ENCODE peak calls at places on chromosomes 4 and X, in four cellular contexts. One of them, this sample, is unnamed.
A peak's percentile ranks its signal among the peaks of the same experiment; 100 is the strongest.

GRCh38 chr4:187608001-187608421 is 387.6 kb upstream of the ZFP42 start:
- DNase-seq in left lung: no peak
- DNase-seq in OCI-LY7: no peak
- DNase-seq in lung: no peak
- DNase-seq in this sample: no peak

GRCh38 chrX:149759824-149760223 is 14.0 kb upstream of the HSFX1 start:
- DNase-seq in left lung: no peak
- DNase-seq in lung: no peak
- DNase-seq in OCI-LY7: no peak
- DNase-seq in this sample: no peak

GRCh38 chrX:46279214-46279924 is 265.9 kb downstream of the ZNF674 start:
- DNase-seq in left lung: no peak
- DNase-seq in OCI-LY7: no peak
- DNase-seq in lung: no peak
- DNase-seq in this sample: no peak

GRCh38 chr4:65046496-65047101 is 623.7 kb downstream of the EPHA5 start:
- DNase-seq in OCI-LY7: no peak
- DNase-seq in left lung: no peak
- DNase-seq in lung: no peak
- DNase-seq in this sample: no peak

GRCh38 chrX:49919617-49920016 is 2.8 kb upstream of the CLCN5 start:
- DNase-seq in lung: peak; percentile 33
- DNase-seq in left lung: peak; percentile 35
- DNase-seq in OCI-LY7: peak; percentile 27
- DNase-seq in this sample: peak; percentile 61

GRCh38 chr4:53450773-53451172 is 73.3 kb downstream of the FIP1L1 start:
- DNase-seq in left lung: no peak
- DNase-seq in OCI-LY7: no peak
- DNase-seq in lung: no peak
- DNase-seq in this sample: no peak

GRCh38 chrX:116181300-116181699 is 10.8 kb downstream of the AGTR2 start:
- DNase-seq in lung: no peak
- DNase-seq in OCI-LY7: no peak
- DNase-seq in left lung: no peak
- DNase-seq in this sample: no peak

GRCh38 chrX:68685722-68686683 is 38.5 kb downstream of the STARD8 start:
- DNase-seq in left lung: peak; percentile 63
- DNase-seq in OCI-LY7: no peak
- DNase-seq in lung: peak; percentile 64
- DNase-seq in this sample: no peak

DNA sequence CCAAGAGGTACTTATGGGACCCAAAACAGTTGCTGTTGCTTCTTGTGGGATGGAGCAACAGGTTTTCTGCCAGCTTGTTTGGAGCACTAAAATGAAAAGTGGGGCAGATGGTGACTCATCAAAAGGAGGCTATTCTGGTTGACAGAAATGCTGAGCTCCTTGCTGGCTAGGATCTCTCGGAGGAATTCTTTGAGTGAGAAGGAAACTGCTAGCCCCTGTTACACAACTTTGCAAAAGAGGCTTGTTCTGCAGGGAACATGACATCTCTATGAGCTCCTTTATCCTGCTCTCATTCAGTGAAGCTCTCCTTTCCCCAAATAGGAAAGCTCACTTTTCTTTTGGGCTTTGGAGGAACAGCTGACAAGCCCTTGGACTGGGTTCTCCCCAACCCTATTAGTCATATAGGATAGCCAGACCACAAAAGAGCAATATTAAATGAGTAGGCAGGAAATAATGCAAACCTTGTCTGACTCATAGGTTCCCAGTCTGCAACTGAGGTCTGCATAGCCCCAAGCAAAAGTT is 108.3 kb downstream of the CDS1 start:
- DNase-seq in OCI-LY7: no peak
- DNase-seq in lung: peak; percentile 38
- DNase-seq in left lung: no peak
- DNase-seq in this sample: no peak
- H3K27ac ChIP-seq in OCI-LY7: no peak overlapping the region
- H3K27ac ChIP-seq in lung: no peak overlapping the region
- H3K27ac ChIP-seq in left lung: peak overlapping the region; percentile 67
- H3K27ac ChIP-seq in this sample: no peak overlapping the region

DNA sequence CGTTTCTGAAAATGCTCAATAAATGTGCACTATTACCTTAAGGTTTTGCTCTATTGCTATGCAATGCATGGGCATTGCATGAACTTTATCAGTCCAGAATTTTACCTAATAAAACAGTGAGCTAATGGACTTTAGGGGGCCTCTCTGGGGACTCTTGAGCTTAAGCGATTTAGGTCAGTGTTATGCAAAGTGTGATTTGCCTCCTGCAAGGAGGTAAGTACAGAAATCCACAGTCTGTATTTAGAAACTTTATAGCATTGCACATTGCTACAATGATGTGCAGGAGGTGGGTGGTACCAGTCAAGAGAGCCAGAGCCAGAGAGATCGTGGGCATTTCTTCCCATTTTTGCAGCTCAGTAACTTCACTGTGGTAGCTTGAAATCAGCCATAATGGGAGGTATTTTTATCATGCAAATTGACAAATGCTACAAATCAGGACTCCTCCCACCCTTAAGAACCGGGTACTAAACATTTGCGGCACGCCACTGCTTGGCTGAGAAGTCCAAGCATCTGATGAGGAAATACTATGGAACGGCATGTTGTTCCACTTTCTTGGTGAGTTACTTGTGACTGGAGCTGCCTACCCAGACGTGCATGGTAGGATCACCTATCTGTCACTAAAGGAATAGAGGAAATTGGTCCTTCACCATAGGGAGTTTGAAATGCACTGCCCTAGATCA is 174.6 kb upstream of the PGRMC2 start:
- DNase-seq in lung: no peak
- DNase-seq in OCI-LY7: no peak
- DNase-seq in left lung: no peak
- DNase-seq in this sample: no peak
- H3K4me3 ChIP-seq in lung: no peak overlapping the region
- H3K4me3 ChIP-seq in OCI-LY7: no peak overlapping the region
- H3K4me3 ChIP-seq in left lung: no peak overlapping the region
- H3K4me3 ChIP-seq in this sample: no peak overlapping the region

DNA sequence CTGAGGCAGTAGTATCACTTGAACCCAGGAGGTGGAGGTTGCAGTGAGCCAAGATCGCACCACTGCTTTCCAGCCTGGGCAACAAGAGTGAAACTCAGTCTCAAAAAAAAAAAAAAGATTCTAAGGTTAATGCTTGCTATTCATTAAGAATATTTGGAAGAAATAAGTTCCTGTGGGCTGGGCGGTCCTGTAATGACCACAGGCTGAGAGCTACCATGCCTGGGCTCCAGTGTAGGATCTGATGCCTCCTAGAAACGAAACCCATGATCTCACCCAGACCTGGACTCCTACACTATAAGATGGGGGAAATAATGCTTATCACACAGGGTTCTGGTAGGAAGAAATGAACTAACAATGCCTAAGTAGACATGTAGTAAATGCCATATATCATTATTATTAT is 17.8 kb downstream of the TMEM192 start:
- DNase-seq in OCI-LY7: no peak
- DNase-seq in left lung: no peak
- DNase-seq in lung: no peak
- DNase-seq in this sample: no peak
- H3K9me3 ChIP-seq in OCI-LY7: no peaks in the 10 kb centered on the region
- H3K9me3 ChIP-seq in left lung: no peaks in the 10 kb centered on the region
- H3K9me3 ChIP-seq in lung: no peaks in the 10 kb centered on the region
- H3K9me3 ChIP-seq in this sample: no peaks in the 10 kb centered on the region

GRCh38 chr4:77040856-77041576 is 34.8 kb downstream of the CCNI start:
- DNase-seq in left lung: no peak
- DNase-seq in OCI-LY7: peak; percentile 8
- DNase-seq in lung: no peak
- DNase-seq in this sample: no peak
- H3K27ac ChIP-seq in left lung: peak overlapping the region; percentile 42
- H3K27ac ChIP-seq in OCI-LY7: no peak overlapping the region
- H3K27ac ChIP-seq in lung: no peak overlapping the region
- H3K27ac ChIP-seq in this sample: no peak overlapping the region

GRCh38 chr4:88102029-88102428 is 56.4 kb downstream of the ABCG2 start:
- DNase-seq in OCI-LY7: no peak
- DNase-seq in lung: no peak
- DNase-seq in left lung: no peak
- DNase-seq in this sample: no peak
- H3K4me3 ChIP-seq in OCI-LY7: no peak overlapping the region
- H3K4me3 ChIP-seq in lung: no peak overlapping the region
- H3K4me3 ChIP-seq in left lung: no peak overlapping the region
- H3K4me3 ChIP-seq in this sample: no peak overlapping the region

GRCh38 chr4:4990329-4990728 is 28.9 kb downstream of the CYTL1 start:
- DNase-seq in left lung: no peak
- DNase-seq in lung: no peak
- DNase-seq in OCI-LY7: no peak
- DNase-seq in this sample: no peak

GRCh38 chr4:4990857-4991540 is 28.3 kb downstream of the CYTL1 start:
- DNase-seq in left lung: peak; percentile 69
- DNase-seq in lung: peak; percentile 57
- DNase-seq in OCI-LY7: no peak
- DNase-seq in this sample: peak; percentile 94

GRCh38 chr4:4986856-4987255 is 32.4 kb downstream of the CYTL1 start:
- DNase-seq in lung: no peak
- DNase-seq in left lung: no peak
- DNase-seq in OCI-LY7: no peak
- DNase-seq in this sample: no peak

GRCh38 chr4:4987656-4988055 is 31.6 kb downstream of the CYTL1 start:
- DNase-seq in lung: no peak
- DNase-seq in left lung: no peak
- DNase-seq in OCI-LY7: no peak
- DNase-seq in this sample: no peak

GRCh38 chr4:4989083-4989622 is 30.1 kb downstream of the CYTL1 start:
- DNase-seq in OCI-LY7: no peak
- DNase-seq in lung: no peak
- DNase-seq in left lung: no peak
- DNase-seq in this sample: no peak
- H3K9me3 ChIP-seq in OCI-LY7: no peaks in the 10 kb centered on the region
- H3K9me3 ChIP-seq in lung: no peaks in the 10 kb centered on the region
- H3K9me3 ChIP-seq in left lung: no peaks in the 10 kb centered on the region
- H3K9me3 ChIP-seq in this sample: no peaks in the 10 kb centered on the region

GRCh38 chr4:94960703-94961102 is 202.9 kb downstream of the BMPR1B start:
- DNase-seq in left lung: no peak
- DNase-seq in lung: no peak
- DNase-seq in OCI-LY7: no peak
- DNase-seq in this sample: no peak
- H3K27ac ChIP-seq in left lung: no peak overlapping the region
- H3K27ac ChIP-seq in lung: no peak overlapping the region
- H3K27ac ChIP-seq in OCI-LY7: no peak overlapping the region
- H3K27ac ChIP-seq in this sample: no peak overlapping the region

GRCh38 chr4:25654031-25654970 is 1.4 kb upstream of the SLC34A2 start:
- DNase-seq in left lung: no peak
- DNase-seq in lung: peak; percentile 62
- DNase-seq in OCI-LY7: no peak
- DNase-seq in this sample: no peak
- H3K4me3 ChIP-seq in left lung: peak overlapping the region; percentile 35
- H3K4me3 ChIP-seq in lung: no peak overlapping the region
- H3K4me3 ChIP-seq in OCI-LY7: no peak overlapping the region
- H3K4me3 ChIP-seq in this sample: no peak overlapping the region